ENCODE peak calls at places on chromosomes 16 and 17, in five cellular contexts. U is heart right ventricle, W is uterus, F is adrenal gland, V is pancreas. K is an unnamed sample.

GRCh38 chr16:83835972-83836566 is 28.3 kb downstream of the HSBP1 start:
- DNase-seq in U (no peak), W (no peak), F (no peak), V (no peak), K (no peak)

GRCh38 chr17:77716289-77716929 is 242.1 kb upstream of the TNRC6C start:
- DNase-seq in U (no peak), W (no peak), F (no peak), V (no peak), K (no peak)

GRCh38 chr17:38920374-38921291 is 4.8 kb upstream of the LASP1NB start:
- DNase-seq in U (no peak), W (no peak), F (no peak), V (peak), K (no peak)

GRCh38 chr16:79326549-79326948 is 274.0 kb downstream of the MAF start:
- DNase-seq in U (no peak), W (no peak), F (no peak), V (no peak), K (no peak)

GRCh38 chr17:61744252-61744651 is 119.1 kb downstream of the BRIP1 start:
- DNase-seq in U (no peak), W (no peak), F (no peak), V (no peak), K (no peak)

GRCh38 chr17:30920282-30920681 is 1.5 kb upstream of the ADAP2 start:
- DNase-seq in U (peak), W (no peak), F (no peak), V (no peak), K (no peak)

GRCh38 chr16:18072161-18072560 is 264.4 kb downstream of the NPIPA8 start:
- DNase-seq in U (no peak), W (no peak), F (no peak), V (no peak), K (no peak)

GRCh38 chr17:72613411-72614292 is 478.8 kb downstream of the SLC39A11 start:
- DNase-seq in U (no peak), W (no peak), F (no peak), V (no peak), K (no peak)

GRCh38 chr16:21302898-21303528 is 24.9 kb upstream of the CRYM start:
- DNase-seq in U (no peak), W (no peak), F (no peak), V (no peak), K (no peak)

GRCh38 chr17:73646409-73647305 is 2.4 kb upstream of the SDK2 start:
- DNase-seq in U (no peak), W (no peak), F (no peak), V (no peak), K (no peak)

GRCh38 chr17:38868095-38868967 is 1.5 kb upstream of the LASP1 start:
- DNase-seq in U (peak), W (peak), F (peak), V (peak), K (no peak)

DNA sequence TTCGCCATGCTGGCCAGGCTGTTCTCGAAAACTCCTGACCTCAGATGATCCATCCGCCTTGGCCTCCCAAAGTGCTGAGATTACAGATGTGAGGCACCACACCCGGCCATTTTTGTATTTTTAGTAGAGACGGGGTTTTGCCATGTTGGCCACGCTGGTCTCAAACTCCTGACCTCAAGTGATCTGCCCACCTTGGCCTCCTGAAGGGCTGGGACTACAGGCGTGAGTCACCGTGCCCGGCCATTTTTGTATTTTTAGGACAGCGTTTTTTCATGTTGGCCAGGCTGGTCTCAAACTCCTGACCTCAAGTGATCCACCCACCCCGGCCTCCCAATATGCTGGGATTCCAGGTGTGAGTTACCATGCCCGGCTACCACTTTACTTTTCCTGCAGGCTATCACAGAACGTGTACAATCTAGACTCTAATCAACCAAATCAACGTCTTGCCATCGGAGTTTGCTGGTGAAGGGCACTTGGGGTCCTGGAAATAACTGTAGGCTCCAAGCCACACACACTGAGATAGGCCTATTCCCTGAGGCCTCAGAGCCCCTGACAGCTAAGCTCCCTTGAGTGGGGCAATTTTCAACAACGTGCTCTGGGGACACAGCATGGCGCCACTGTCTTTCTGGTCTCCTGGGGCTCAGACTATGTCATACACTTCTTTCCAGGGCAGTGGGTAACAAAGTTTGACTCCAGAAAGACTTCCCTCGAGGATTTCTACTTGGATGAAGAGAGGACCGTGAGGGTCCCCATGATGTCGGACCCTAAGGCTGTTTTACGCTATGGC is 12.7 kb downstream of the SERPINF1 start:
- DNase-seq in U (no peak), W (no peak), F (no peak), V (no peak), K (no peak)
- H3K27ac ChIP-seq in U (peak), W (peak), F (no peak), V (no peak), K (no peak)

GRCh38 chr17:81390436-81391214 is 4.6 kb upstream of the BAHCC1 start:
- DNase-seq in U (no peak), W (peak), F (no peak), V (no peak), K (no peak)
- H3K27ac ChIP-seq in U (no peak), W (peak), F (no peak), V (no peak), K (peak)

DNA sequence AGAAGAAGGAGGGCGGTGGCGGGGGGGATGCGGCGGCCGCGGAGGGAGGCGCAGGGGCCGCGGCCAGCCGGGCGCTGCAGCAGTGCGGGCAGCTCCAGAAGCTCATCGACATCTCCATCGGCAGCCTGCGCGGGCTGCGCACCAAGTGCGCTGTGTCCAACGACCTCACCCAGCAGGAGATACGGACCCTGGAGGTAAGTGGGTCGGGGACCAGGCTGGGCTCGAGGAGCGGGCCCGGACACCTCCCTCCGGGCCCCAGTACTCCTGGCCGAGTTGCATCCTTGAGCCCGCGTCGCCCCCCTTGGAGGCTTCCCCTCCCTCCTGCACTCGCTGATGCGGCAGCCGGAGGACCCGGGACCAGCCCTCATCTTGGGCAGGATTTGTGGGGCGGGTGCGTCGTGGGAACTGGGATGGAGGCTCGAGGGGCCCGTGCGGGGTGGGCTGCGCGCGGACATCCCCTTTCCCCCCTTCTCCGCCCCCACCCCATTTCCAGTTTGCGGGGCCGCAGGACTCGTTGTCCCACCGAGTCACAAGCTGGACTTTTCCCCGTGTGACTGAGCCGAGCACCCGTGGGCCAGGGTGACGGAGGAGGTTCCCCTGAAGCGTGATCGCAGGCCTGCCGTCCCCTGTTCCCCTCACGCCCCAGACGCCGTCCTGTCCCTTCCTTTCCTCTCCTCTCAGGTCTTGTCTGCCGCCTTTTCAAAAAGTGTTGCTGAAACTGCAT is 595 bp downstream of the KSR1 start:
- DNase-seq in U (peak), W (no peak), F (peak), V (no peak), K (no peak)
- H3K27ac ChIP-seq in U (peak), W (peak), F (peak), V (peak), K (peak)

GRCh38 chr17:40452921-40453378 is 9.7 kb downstream of the IGFBP4 start:
- DNase-seq in U (no peak), W (no peak), F (no peak), V (no peak), K (no peak)
- H3K27ac ChIP-seq in U (no peak), W (peak), F (no peak), V (no peak), K (no peak)

DNA sequence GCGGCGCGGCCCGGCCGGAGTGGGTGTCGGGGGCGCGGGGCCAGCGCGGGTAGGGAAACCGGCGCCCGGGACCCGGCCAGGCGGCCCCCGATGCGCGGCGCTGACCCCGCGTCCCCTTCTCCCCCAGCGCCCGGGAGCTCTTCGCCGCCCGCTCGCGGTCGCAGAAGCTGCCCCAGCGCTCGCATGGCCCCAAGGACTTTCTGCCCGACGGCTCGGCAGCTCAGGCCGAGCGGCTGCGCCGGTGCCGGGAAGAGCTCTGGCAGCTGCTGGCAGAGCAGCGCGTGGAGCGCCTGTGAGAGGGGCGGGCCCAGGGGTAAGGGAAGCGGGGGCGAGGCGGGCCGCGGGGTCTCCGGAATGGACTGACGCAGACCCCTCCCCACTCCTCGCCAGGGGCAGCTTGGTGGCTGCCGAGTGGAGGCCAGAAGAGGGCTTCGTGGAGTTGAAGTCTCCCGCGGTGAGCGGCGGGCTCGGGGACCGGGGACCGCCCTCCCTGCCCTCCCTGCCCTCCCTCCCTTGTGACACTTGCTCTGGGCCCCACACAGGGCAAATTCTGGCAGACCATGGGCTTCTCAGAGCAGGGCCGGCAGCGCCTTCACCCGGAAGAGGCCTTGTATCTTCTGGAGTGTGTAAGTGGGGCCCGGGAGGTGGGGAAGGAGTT is 420 bp downstream of the TSEN54 start:
- DNase-seq in U (peak), W (peak), F (peak), V (peak), K (no peak)
- H3K27ac ChIP-seq in U (no peak), W (peak), F (no peak), V (peak), K (no peak)

DNA sequence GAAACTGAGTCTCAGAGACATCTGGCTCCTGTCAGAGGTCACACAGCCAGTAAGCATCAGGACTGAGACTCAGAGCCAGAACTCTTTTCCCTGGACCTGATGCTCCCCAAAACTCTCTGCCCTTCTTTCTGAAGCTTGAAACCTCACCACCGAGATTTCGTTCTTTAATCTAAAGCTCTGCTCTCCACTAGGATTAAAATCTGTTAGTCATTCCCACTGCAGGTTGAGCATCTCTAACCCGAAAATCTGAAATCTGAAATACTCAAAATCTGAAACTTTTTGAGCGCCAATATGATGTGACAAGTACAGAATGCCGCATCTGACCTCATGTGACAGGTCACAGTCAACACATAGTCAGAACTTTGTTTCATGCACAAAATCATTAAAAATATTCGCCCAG is 2.2 kb downstream of the CDH16 start:
- DNase-seq in U (no peak), W (no peak), F (no peak), V (no peak), K (no peak)
- H3K27ac ChIP-seq in U (no peak), W (no peak), F (no peak), V (no peak), K (no peak)

GRCh38 chr17:915416-916201 is 64.0 kb downstream of the NXN start:
- DNase-seq in U (peak), W (no peak), F (no peak), V (no peak), K (no peak)
- H3K27ac ChIP-seq in U (peak), W (peak), F (no peak), V (no peak), K (peak)